ENCODE peak calls at places on chromosome 22, in nine cellular contexts. One of them, this sample, is unnamed.

GRCh38 chr22:49140921-49141680 is 686.6 kb downstream of the BRD1 start:
- DNase-seq in AML-193: no peak
- DNase-seq in GM13976: no peak
- DNase-seq in GM23338: no peak
- DNase-seq in M059J: no peak
- DNase-seq in astrocyte of the spinal cord: no peak
- DNase-seq in heart left ventricle: no peak
- DNase-seq in NCI-H1436: no peak
- DNase-seq in WTC11: no peak
- DNase-seq in this sample: no peak

GRCh38 chr22:43442386-43443060 is 30.7 kb downstream of the MPPED1 start:
- DNase-seq in NCI-H1436: no peak
- DNase-seq in heart left ventricle: no peak
- DNase-seq in AML-193: no peak
- DNase-seq in GM23338: no peak
- DNase-seq in astrocyte of the spinal cord: no peak
- DNase-seq in M059J: no peak
- DNase-seq in GM13976: no peak
- DNase-seq in WTC11: no peak
- DNase-seq in this sample: no peak

GRCh38 chr22:19811811-19812771 is 42.6 kb downstream of the GNB1L start:
- DNase-seq in GM13976: no peak
- DNase-seq in AML-193: no peak
- DNase-seq in heart left ventricle: no peak
- DNase-seq in GM23338: no peak
- DNase-seq in NCI-H1436: no peak
- DNase-seq in M059J: no peak
- DNase-seq in WTC11: no peak
- DNase-seq in astrocyte of the spinal cord: no peak
- DNase-seq in this sample: no peak

GRCh38 chr22:25848954-25849353 is 107.0 kb downstream of the MYO18B start:
- DNase-seq in WTC11: no peak
- DNase-seq in NCI-H1436: no peak
- DNase-seq in heart left ventricle: no peak
- DNase-seq in astrocyte of the spinal cord: no peak
- DNase-seq in M059J: no peak
- DNase-seq in GM13976: no peak
- DNase-seq in GM23338: no peak
- DNase-seq in AML-193: no peak
- DNase-seq in this sample: no peak

GRCh38 chr22:28884754-28885375 is 1.5 kb downstream of the ZNRF3 start:
- DNase-seq in GM13976: no peak
- DNase-seq in WTC11: no peak
- DNase-seq in AML-193: no peak
- DNase-seq in heart left ventricle: no peak
- DNase-seq in astrocyte of the spinal cord: no peak
- DNase-seq in GM23338: peak; percentile 17
- DNase-seq in M059J: no peak
- DNase-seq in NCI-H1436: no peak
- DNase-seq in this sample: no peak

GRCh38 chr22:42367980-42368378 is 64.2 kb downstream of the NFAM1 start:
- DNase-seq in GM23338: no peak
- DNase-seq in M059J: no peak
- DNase-seq in NCI-H1436: no peak
- DNase-seq in AML-193: no peak
- DNase-seq in astrocyte of the spinal cord: no peak
- DNase-seq in heart left ventricle: no peak
- DNase-seq in GM13976: no peak
- DNase-seq in WTC11: no peak
- DNase-seq in this sample: no peak

GRCh38 chr22:45341503-45341902 is 31.8 kb downstream of the FAM118A start:
- DNase-seq in GM13976: no peak
- DNase-seq in GM23338: no peak
- DNase-seq in astrocyte of the spinal cord: no peak
- DNase-seq in WTC11: no peak
- DNase-seq in heart left ventricle: no peak
- DNase-seq in AML-193: no peak
- DNase-seq in NCI-H1436: no peak
- DNase-seq in M059J: no peak
- DNase-seq in this sample: no peak

GRCh38 chr22:50485221-50486131 is 1.2 kb upstream of the MIOX start:
- DNase-seq in NCI-H1436: peak; percentile 13
- DNase-seq in AML-193: no peak
- DNase-seq in GM13976: no peak
- DNase-seq in GM23338: no peak
- DNase-seq in heart left ventricle: peak; percentile 13
- DNase-seq in WTC11: no peak
- DNase-seq in astrocyte of the spinal cord: no peak
- DNase-seq in M059J: peak; percentile 55
- DNase-seq in this sample: no peak

GRCh38 chr22:37818397-37819099 is 4.6 kb upstream of the GALR3 start:
- DNase-seq in M059J: peak; percentile 33
- DNase-seq in astrocyte of the spinal cord: peak; percentile 49
- DNase-seq in heart left ventricle: peak; percentile 61
- DNase-seq in WTC11: peak; percentile 75
- DNase-seq in GM13976: peak; percentile 89
- DNase-seq in GM23338: peak; percentile 77
- DNase-seq in AML-193: no peak
- DNase-seq in NCI-H1436: peak; percentile 24
- DNase-seq in this sample: peak; percentile 52

GRCh38 chr22:27966168-27967064 is 47.4 kb upstream of the PITPNB start:
- DNase-seq in WTC11: no peak
- DNase-seq in GM23338: no peak
- DNase-seq in NCI-H1436: no peak
- DNase-seq in AML-193: no peak
- DNase-seq in GM13976: no peak
- DNase-seq in M059J: no peak
- DNase-seq in heart left ventricle: no peak
- DNase-seq in astrocyte of the spinal cord: no peak
- DNase-seq in this sample: no peak

GRCh38 chr22:47690166-47690565 is 927.7 kb downstream of the TBC1D22A start:
- DNase-seq in WTC11: no peak
- DNase-seq in heart left ventricle: no peak
- DNase-seq in GM23338: no peak
- DNase-seq in astrocyte of the spinal cord: no peak
- DNase-seq in AML-193: no peak
- DNase-seq in M059J: no peak
- DNase-seq in NCI-H1436: no peak
- DNase-seq in GM13976: no peak
- DNase-seq in this sample: no peak

GRCh38 chr22:26648011-26648497 is 9.3 kb upstream of the MIAT start:
- DNase-seq in GM13976: no peak
- DNase-seq in AML-193: peak; percentile 23
- DNase-seq in GM23338: peak; percentile 89
- DNase-seq in WTC11: peak; percentile 72
- DNase-seq in astrocyte of the spinal cord: no peak
- DNase-seq in heart left ventricle: no peak
- DNase-seq in M059J: no peak
- DNase-seq in NCI-H1436: peak; percentile 84
- DNase-seq in this sample: no peak

GRCh38 chr22:26998134-26998533 is 340.7 kb downstream of the MIAT start:
- DNase-seq in heart left ventricle: no peak
- DNase-seq in NCI-H1436: no peak
- DNase-seq in WTC11: no peak
- DNase-seq in GM13976: no peak
- DNase-seq in M059J: no peak
- DNase-seq in GM23338: no peak
- DNase-seq in AML-193: no peak
- DNase-seq in astrocyte of the spinal cord: no peak
- DNase-seq in this sample: peak; percentile 5

GRCh38 chr22:32411388-32411787 is 659 bp downstream of the RTCB start:
- DNase-seq in GM13976: no peak
- DNase-seq in AML-193: no peak
- DNase-seq in heart left ventricle: no peak
- DNase-seq in WTC11: no peak
- DNase-seq in astrocyte of the spinal cord: peak; percentile 40
- DNase-seq in M059J: peak; percentile 48
- DNase-seq in NCI-H1436: no peak
- DNase-seq in GM23338: peak; percentile 50
- DNase-seq in this sample: peak; percentile 23

This sample was measured in fibroblast of pulmonary artery.